ENCODE peak calls at places on chromosomes 16 and 17, in six cellular contexts. N, P, E, T, U and W are unnamed samples.

GRCh38 chr16:66205287-66206167 is 161.0 kb upstream of the CDH5 start:
- DNase-seq in N (no peak), U (no peak), T (no peak), P (no peak), E (no peak), W (no peak)

GRCh38 chr17:64632606-64633005 is 29.5 kb downstream of the SMURF2 start:
- DNase-seq in N (no peak), U (no peak), P (no peak), T (no peak), E (no peak), W (no peak)

GRCh38 chr17:2780931-2781454 is 15.2 kb upstream of the RAP1GAP2 start:
- DNase-seq in T (no peak), E (no peak), P (no peak), N (no peak), U (no peak), W (no peak)

GRCh38 chr17:15123593-15124590 is 141.2 kb downstream of the PMP22 start:
- DNase-seq in U (no peak), N (no peak), P (no peak), T (no peak), E (no peak), W (no peak)

GRCh38 chr17:50392621-50393020 is 4.7 kb downstream of the LRRC59 start:
- DNase-seq in N (no peak), E (no peak), U (no peak), P (no peak), T (no peak), W (no peak)

GRCh38 chr17:8997994-8998628 is 23.2 kb upstream of the NTN1 start:
- DNase-seq in U (peak; percentile 56), N (peak; percentile 64), T (peak; percentile 76), P (peak; percentile 82), E (peak; percentile 66), W (peak; percentile 82)

GRCh38 chr16:27448531-27449433 is 46.8 kb downstream of the IL21R start:
- DNase-seq in N (no peak), E (no peak), P (no peak), U (no peak), T (no peak), W (no peak)

GRCh38 chr16:89298826-89299225 is 81.3 kb downstream of the ZNF778 start:
- DNase-seq in P (no peak), N (no peak), T (no peak), U (no peak), E (no peak), W (no peak)

GRCh38 chr17:1271020-1271423 is 778 bp downstream of the BHLHA9 start:
- DNase-seq in N (no peak), T (no peak), E (no peak), P (no peak), U (no peak), W (peak; percentile 3)

GRCh38 chr16:60204221-60204620 is 1470.1 kb upstream of the GOT2 start:
- DNase-seq in N (no peak), E (no peak), P (no peak), U (no peak), T (no peak), W (no peak)